ENCODE peak calls at places on chromosome 20, in ten cellular contexts. F is Panc1, A is esophagus muscularis mucosa, H is stomach, N is spleen, P is endothelial cell of umbilical vein, V is prostate gland, B is HepG2, W is HCT116, E is H1. I is an unnamed sample.

GRCh38 chr20:64055893-64056638 is 6.6 kb upstream of the SOX18 start:
- DNase-seq in F (no peak), A (no peak), H (no peak), N (peak; percentile 88), P (peak; percentile 84), V (no peak), B (peak; percentile 90), W (no peak), E (no peak), I (peak; percentile 26)

GRCh38 chr20:59331721-59332329 is 31.4 kb downstream of the EDN3 start:
- DNase-seq in F (no peak), A (no peak), H (no peak), N (no peak), P (no peak), V (no peak), B (no peak), W (no peak), E (no peak), I (no peak)

GRCh38 chr20:35116258-35116657 is 23.7 kb upstream of the TRPC4AP start:
- DNase-seq in F (no peak), A (no peak), H (no peak), N (no peak), P (no peak), V (no peak), B (no peak), W (no peak), E (no peak), I (no peak)

GRCh38 chr20:21505810-21506530 is 7.9 kb downstream of the NKX2-2 start:
- DNase-seq in F (no peak), A (no peak), H (peak; percentile 53), N (peak; percentile 90), P (peak; percentile 37), V (no peak), B (no peak), W (peak; percentile 44), E (no peak), I (peak; percentile 78)

GRCh38 chr20:18288748-18289705 is 700 bp downstream of the ZNF133 start:
- DNase-seq in F (no peak), A (no peak), H (no peak), N (peak; percentile 83), P (no peak), V (peak; percentile 9), B (peak; percentile 42), W (no peak), E (no peak), I (peak; percentile 57)

GRCh38 chr20:34753706-34754461 is 49.7 kb downstream of the TP53INP2 start:
- DNase-seq in F (no peak), A (no peak), H (no peak), N (no peak), P (no peak), V (no peak), B (no peak), W (no peak), E (no peak), I (peak; percentile 39)

GRCh38 chr20:41213150-41213820 is 75.9 kb downstream of the PLCG1 start:
- DNase-seq in F (no peak), A (no peak), H (no peak), N (no peak), P (peak; percentile 22), V (no peak), B (no peak), W (no peak), E (no peak), I (no peak)

GRCh38 chr20:62799459-62799858 is 3.2 kb downstream of the MRGBP start:
- DNase-seq in F (no peak), A (no peak), H (no peak), N (no peak), P (no peak), V (no peak), B (no peak), W (no peak), E (no peak), I (no peak)

GRCh38 chr20:56453347-56453746 is 15.1 kb upstream of the RTF2 start:
- DNase-seq in F (no peak), A (no peak), H (no peak), N (no peak), P (no peak), V (no peak), B (no peak), W (no peak), E (no peak), I (no peak)

GRCh38 chr20:56458227-56458821 is 10.1 kb upstream of the RTF2 start:
- DNase-seq in F (no peak), A (no peak), H (no peak), N (no peak), P (no peak), V (no peak), B (no peak), W (no peak), E (no peak), I (no peak)

GRCh38 chr20:56449459-56449858 is 19.0 kb upstream of the RTF2 start:
- DNase-seq in F (no peak), A (no peak), H (no peak), N (no peak), P (no peak), V (no peak), B (no peak), W (no peak), E (no peak), I (no peak)

GRCh38 chr20:56451056-56451765 is 17.2 kb upstream of the RTF2 start:
- DNase-seq in F (no peak), A (no peak), H (no peak), N (no peak), P (no peak), V (no peak), B (no peak), W (no peak), E (no peak), I (no peak)

GRCh38 chr20:56454754-56455153 is 13.7 kb upstream of the RTF2 start:
- DNase-seq in F (no peak), A (no peak), H (no peak), N (no peak), P (no peak), V (no peak), B (no peak), W (no peak), E (no peak), I (no peak)
- TF ChIP-seq POLR2AphosphoS5 in F (no peak), A (no peak), H (no peak), N (no peak), P (no peak), V (no peak), B (no peak), W (no peak), E (no peak), I (no peak)

DNA sequence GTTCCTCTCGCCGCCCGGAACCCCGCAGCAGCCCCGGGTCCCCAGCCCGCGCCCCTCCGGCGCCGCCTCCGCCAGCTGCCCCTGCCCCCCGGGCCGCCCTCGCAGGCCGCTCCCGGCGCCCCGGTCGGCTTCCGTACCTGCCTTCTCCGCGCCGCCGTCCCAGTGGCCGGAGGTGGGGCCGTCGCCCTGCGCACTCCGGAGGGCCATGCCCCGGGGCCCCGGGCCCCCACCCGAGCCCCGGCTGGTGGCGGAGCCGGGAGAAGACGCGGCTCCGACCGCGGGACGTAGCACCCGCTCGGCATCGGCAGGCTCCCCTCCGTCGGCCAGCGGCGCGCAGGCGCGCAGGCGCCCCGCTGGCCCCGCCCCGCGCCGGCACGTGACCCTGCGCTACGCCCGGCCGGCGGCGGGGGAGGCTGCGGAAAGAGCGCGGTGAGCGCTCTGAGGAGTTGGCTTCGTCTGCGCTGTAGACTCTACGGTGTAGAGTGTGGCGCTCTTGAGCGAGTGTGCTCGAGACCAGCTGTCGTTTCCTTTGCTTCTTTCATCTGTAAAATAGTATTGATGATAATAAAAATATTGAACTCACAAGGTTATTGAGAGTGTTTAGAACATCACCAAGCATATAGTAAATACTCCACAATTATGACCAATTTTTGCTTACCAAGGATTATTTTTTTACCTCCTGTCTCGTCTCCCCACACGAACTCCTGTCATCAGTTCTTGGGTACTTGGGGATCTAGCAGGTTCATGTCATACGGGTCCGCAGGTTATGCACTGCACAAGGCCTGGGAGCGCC is at the start of gene TBC1D20:
- DNase-seq in F (peak; percentile 48), A (no peak), H (peak; percentile 88), N (peak; percentile 96), P (peak; percentile 85), V (peak; percentile 83), B (peak; percentile 87), W (peak; percentile 60), E (peak; percentile 49), I (peak; percentile 92)
- TF ChIP-seq POLR2AphosphoS5 in F (peak; percentile 71), A (peak; percentile 74), H (no peak), N (peak; percentile 87), P (peak; percentile 83), V (peak; percentile 72), B (peak; percentile 82), W (peak; percentile 86), E (peak; percentile 50), I (peak; percentile 66)

DNA sequence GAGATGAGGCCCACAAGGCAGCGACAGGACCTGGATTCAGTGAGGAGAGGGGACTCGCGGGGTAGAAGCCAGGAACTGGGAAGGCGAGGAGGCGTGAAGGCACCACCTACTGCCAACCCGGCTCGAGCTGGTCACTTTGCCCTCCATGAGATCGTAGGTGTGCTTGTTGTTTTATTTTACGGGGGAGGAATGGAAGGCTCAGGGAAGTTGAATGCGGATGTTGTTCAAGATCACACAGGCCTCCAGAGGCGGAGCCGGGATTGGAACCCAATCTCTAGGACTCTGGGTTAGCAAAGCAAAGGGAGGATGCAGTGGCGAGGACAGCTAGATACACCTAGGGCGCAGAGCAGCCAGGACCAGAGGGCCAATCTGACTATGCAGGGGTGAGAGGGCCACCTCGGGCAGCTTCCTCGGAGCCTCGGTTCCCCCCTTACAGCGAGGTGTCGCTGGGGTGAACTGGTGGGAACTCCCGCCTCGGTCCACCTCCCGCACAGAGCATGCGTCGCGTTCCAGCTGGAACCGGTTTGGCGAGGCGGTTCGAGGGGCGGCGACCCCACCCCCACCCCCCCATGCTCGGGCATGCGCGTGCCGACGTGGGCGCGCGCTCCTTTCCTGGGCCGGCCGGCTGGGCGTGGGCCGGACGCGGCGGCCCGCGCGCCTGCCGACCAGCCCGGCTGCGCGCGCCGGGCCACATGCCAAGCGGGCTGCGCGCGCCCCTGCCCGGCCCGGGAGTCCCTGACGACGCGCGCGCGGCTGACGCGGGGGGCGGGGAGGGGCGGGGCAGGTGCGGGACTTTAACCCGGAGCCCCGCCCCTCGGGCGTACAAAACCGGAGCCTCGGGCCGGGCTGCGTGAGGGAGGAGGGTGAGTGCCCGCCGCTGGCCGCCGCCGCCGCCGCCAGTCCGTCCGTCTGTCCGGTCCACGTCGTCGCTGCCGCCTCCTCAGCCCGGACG is 80.4 kb upstream of the MYL9 start:
- DNase-seq in F (peak; percentile 61), A (peak; percentile 97), H (peak; percentile 96), N (peak; percentile 97), P (peak; percentile 85), V (peak; percentile 93), B (peak; percentile 89), W (peak; percentile 75), E (peak; percentile 78), I (peak; percentile 97)
- TF ChIP-seq POLR2AphosphoS5 in F (peak; percentile 87), A (peak; percentile 94), H (peak; percentile 68), N (peak; percentile 87), P (peak; percentile 90), V (peak; percentile 93), B (peak; percentile 49), W (peak; percentile 64), E (peak; percentile 86), I (peak; percentile 70)

GRCh38 chr20:50574108-50574507 is 63.9 kb downstream of the PTPN1 start:
- DNase-seq in F (no peak), A (no peak), H (no peak), N (no peak), P (no peak), V (no peak), B (no peak), W (no peak), E (no peak), I (no peak)

GRCh38 chr20:50574586-50574985 is 64.4 kb downstream of the PTPN1 start:
- DNase-seq in F (no peak), A (no peak), H (no peak), N (no peak), P (no peak), V (no peak), B (no peak), W (no peak), E (no peak), I (no peak)

GRCh38 chr20:50577175-50578018 is 67.2 kb downstream of the PTPN1 start:
- DNase-seq in F (no peak), A (no peak), H (peak; percentile 86), N (peak; percentile 73), P (no peak), V (peak; percentile 88), B (no peak), W (no peak), E (no peak), I (no peak)

GRCh38 chr20:50578061-50578777 is 68.0 kb downstream of the PTPN1 start:
- DNase-seq in F (no peak), A (no peak), H (no peak), N (peak; percentile 54), P (no peak), V (no peak), B (no peak), W (no peak), E (no peak), I (no peak)

GRCh38 chr20:50575869-50576720 is 65.9 kb downstream of the PTPN1 start:
- DNase-seq in F (no peak), A (no peak), H (peak; percentile 77), N (peak; percentile 88), P (peak; percentile 61), V (peak; percentile 71), B (peak; percentile 63), W (peak; percentile 22), E (no peak), I (peak; percentile 80)
- TF ChIP-seq POLR2AphosphoS5 in F (peak; percentile 29), A (peak; percentile 41), H (no peak), N (peak; percentile 59), P (no peak), V (no peak), B (no peak), W (no peak), E (no peak), I (no peak)